ENCODE peak calls at places on chromosome 18, in ten cellular contexts. P is choroid plexus epithelial cell; R is stomach; I is psoas muscle; S is GM06990; J is CD8-positive, alpha-beta T cell; H is left lung; V is fibroblast of the aortic adventitia; C is heart right ventricle; M is neural crest cell. Q is an unnamed sample.

GRCh38 chr18:8890957-8891464 is 185.7 kb downstream of the MTCL1 start:
- DNase-seq in P (peak; percentile 85), C (no peak), R (no peak), H (no peak), S (no peak), J (no peak), V (peak; percentile 92), I (no peak), M (no peak), Q (no peak)

GRCh38 chr18:36737321-36737720 is 91.5 kb downstream of the TPGS2 start:
- DNase-seq in S (no peak), R (no peak), H (no peak), I (no peak), P (no peak), C (no peak), J (no peak), V (no peak), M (no peak), Q (no peak)

GRCh38 chr18:9612989-9613388 is 1.4 kb downstream of the PPP4R1 start:
- DNase-seq in J (no peak), V (no peak), R (no peak), M (no peak), S (peak; percentile 16), H (no peak), P (no peak), I (no peak), C (no peak), Q (no peak)

GRCh38 chr18:51195602-51196115 is 1.8 kb downstream of the MEX3C start:
- DNase-seq in P (peak; percentile 61), V (peak; percentile 38), S (peak; percentile 43), I (no peak), C (peak; percentile 9), M (peak; percentile 17), R (no peak), J (no peak), H (no peak), Q (peak; percentile 73)

GRCh38 chr18:9771261-9771976 is 63.3 kb downstream of the RAB31 start:
- DNase-seq in P (peak; percentile 65), I (peak; percentile 92), C (peak; percentile 88), R (peak; percentile 80), J (peak; percentile 49), V (peak; percentile 54), M (peak; percentile 98), S (peak; percentile 62), H (peak; percentile 94), Q (peak; percentile 81)

GRCh38 chr18:6781179-6781714 is 51.7 kb downstream of the ARHGAP28 start:
- DNase-seq in P (no peak), S (no peak), J (no peak), M (peak; percentile 18), C (no peak), V (no peak), I (no peak), H (no peak), R (no peak), Q (no peak)

GRCh38 chr18:8548186-8548585 is 61.1 kb upstream of the RAB12 start:
- DNase-seq in V (peak; percentile 38), R (no peak), S (no peak), H (no peak), J (no peak), P (peak; percentile 94), I (no peak), M (no peak), C (no peak), Q (no peak)

GRCh38 chr18:10143601-10144000 is 229.8 kb downstream of the VAPA start:
- DNase-seq in M (no peak), V (no peak), R (no peak), S (no peak), C (no peak), I (no peak), J (no peak), H (no peak), P (no peak), Q (no peak)

GRCh38 chr18:44844486-44844885 is 163.8 kb downstream of the SETBP1 start:
- DNase-seq in H (no peak), R (no peak), S (no peak), V (no peak), P (no peak), C (no peak), I (no peak), J (no peak), M (no peak), Q (no peak)

GRCh38 chr18:75025573-75025972 is 183.4 kb downstream of the PTGR3 start:
- DNase-seq in P (no peak), S (no peak), M (no peak), H (no peak), V (no peak), R (no peak), C (no peak), I (no peak), J (no peak), Q (no peak)

GRCh38 chr18:64678048-64678447 is 529.2 kb upstream of the LINC00305 start:
- DNase-seq in M (no peak), P (no peak), I (no peak), J (no peak), R (no peak), C (no peak), S (no peak), H (no peak), V (no peak), Q (no peak)

GRCh38 chr18:58344080-58344670 is 284.7 kb downstream of the ALPK2 start:
- DNase-seq in M (no peak), I (no peak), R (no peak), J (no peak), V (no peak), H (no peak), P (no peak), C (no peak), S (no peak), Q (no peak)

GRCh38 chr18:62839874-62840713 is 124.8 kb downstream of the PHLPP1 start:
- DNase-seq in R (no peak), H (no peak), V (peak; percentile 61), J (no peak), I (no peak), P (no peak), M (no peak), C (no peak), S (no peak), Q (no peak)

GRCh38 chr18:71405142-71405806 is 1116.4 kb downstream of the SOCS6 start:
- DNase-seq in R (no peak), S (no peak), V (no peak), M (no peak), P (no peak), H (no peak), C (no peak), J (no peak), I (no peak), Q (no peak)

GRCh38 chr18:78246041-78246440 is 733.6 kb upstream of the SALL3 start:
- DNase-seq in J (no peak), H (no peak), P (no peak), R (no peak), C (no peak), I (no peak), S (no peak), V (no peak), M (no peak), Q (no peak)

GRCh38 chr18:3216987-3217386 is 2.8 kb downstream of the MYOM1 start:
- DNase-seq in J (no peak), S (no peak), M (no peak), I (no peak), P (no peak), V (no peak), R (no peak), H (no peak), C (no peak), Q (no peak)

DNA sequence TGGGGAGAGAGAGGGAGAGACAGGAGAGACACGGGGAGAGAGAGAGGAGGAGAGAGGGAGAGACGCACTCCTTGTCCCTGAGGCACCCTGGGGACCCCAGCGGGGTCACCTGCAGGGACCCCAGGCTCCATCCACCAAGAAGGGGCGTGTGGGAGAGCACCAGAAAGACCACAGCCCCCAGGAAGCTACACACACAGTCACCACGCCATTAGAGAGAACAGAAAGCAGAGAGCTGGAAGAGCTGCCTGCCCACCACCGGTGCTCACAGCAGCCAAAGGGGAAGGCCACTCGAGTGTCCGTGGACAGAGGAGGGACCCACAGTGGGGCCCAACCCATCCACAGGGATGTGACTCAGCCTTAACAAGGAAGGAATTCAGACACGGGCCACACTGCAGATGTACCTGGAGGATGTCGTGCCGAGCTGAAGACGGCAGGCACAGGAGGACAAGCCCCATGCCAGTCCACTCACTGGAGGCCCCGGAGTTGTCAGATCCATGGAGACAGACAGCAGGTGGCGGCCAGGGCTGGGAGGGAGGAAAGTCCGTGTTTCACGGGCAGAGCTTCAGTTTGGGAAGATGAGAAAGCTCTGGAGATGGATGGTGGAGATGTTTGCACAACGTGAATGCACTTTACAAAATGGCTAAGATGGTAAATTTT is 11.5 kb upstream of the NFATC1 start:
- DNase-seq in S (no peak), M (no peak), R (no peak), H (peak; percentile 68), V (no peak), I (peak; percentile 60), J (no peak), P (no peak), C (no peak), Q (no peak)
- TF ChIP-seq CTCF in S (no peak), M (no peak), R (no peak), H (no peak), V (no peak), I (no peak), J (no peak), P (no peak), C (no peak), Q (no peak)

DNA sequence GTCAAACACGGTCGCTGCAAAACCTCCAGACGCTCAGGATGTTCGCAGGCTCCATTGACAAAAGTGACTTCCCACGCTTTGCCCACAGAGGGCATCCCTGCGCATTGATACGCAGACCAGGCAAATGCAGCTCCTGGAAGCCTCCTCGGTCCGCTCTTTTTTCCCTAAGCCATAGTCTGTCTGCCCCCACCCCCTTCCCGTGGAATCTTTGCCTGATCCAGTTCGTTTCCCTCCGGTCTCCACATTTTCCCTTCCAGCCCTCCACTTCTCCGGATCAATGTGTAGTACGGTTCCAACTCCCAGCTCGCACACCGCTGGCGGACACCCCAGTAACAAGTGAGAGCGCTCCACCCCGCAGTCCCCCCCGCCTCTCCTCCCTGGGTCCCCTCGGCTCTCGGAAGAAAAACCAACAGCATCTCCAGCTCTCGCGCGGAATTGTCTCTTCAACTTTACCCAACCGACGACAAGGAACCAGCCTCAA is at the start of gene DCC:
- DNase-seq in J (no peak), P (peak; percentile 65), R (peak; percentile 38), H (peak; percentile 55), S (peak; percentile 23), M (peak; percentile 67), C (no peak), V (peak; percentile 21), I (no peak), Q (peak; percentile 21)
- TF ChIP-seq CTCF in J (no peak), P (peak; percentile 59), R (no peak), H (peak; percentile 26), S (peak; percentile 39), M (peak; percentile 65), C (peak; percentile 43), V (peak; percentile 31), I (no peak), Q (no peak)

GRCh38 chr18:5468394-5468793 is 75.4 kb downstream of the EPB41L3 start:
- DNase-seq in I (no peak), M (no peak), P (no peak), R (no peak), V (no peak), C (no peak), H (peak; percentile 31), J (no peak), S (no peak), Q (no peak)
- TF ChIP-seq CTCF in I (no peak), M (no peak), P (no peak), R (no peak), V (no peak), C (no peak), H (no peak), J (no peak), S (no peak), Q (no peak)

GRCh38 chr18:22043837-22044236 is 125.6 kb upstream of the GATA6 start:
- DNase-seq in I (no peak), S (no peak), M (no peak), J (no peak), P (no peak), H (no peak), R (no peak), V (no peak), C (no peak), Q (no peak)
- TF ChIP-seq CTCF in I (no peak), S (no peak), M (no peak), J (no peak), P (no peak), H (no peak), R (no peak), V (no peak), C (no peak), Q (no peak)

Q was measured in HL-60.